ENCODE peak calls at places on chromosome 6, in seven cellular contexts. R is OCI-LY7, C is neural crest cell, J is IMR-90, F is pons, Z is naive B cell, O is hepatocyte. K is an unnamed sample.

GRCh38 chr6:167270499-167271307 is 20.4 kb upstream of the UNC93A start:
- DNase-seq in R (no peak), C (no peak), J (no peak), F (no peak), Z (no peak), O (no peak), K (no peak)

GRCh38 chr6:105993341-105993740 is 92.8 kb upstream of the PRDM1 start:
- DNase-seq in R (no peak), C (no peak), J (peak; percentile 33), F (no peak), Z (no peak), O (peak; percentile 32), K (no peak)

GRCh38 chr6:71268710-71269437 is 19.7 kb upstream of the OGFRL1 start:
- DNase-seq in R (no peak), C (no peak), J (no peak), F (no peak), Z (no peak), O (no peak), K (no peak)

GRCh38 chr6:52976591-52977035 is 18.5 kb downstream of the GSTA4 start:
- DNase-seq in R (no peak), C (no peak), J (no peak), F (no peak), Z (peak; percentile 37), O (peak; percentile 28), K (no peak)

GRCh38 chr6:14910692-14911547 is 334.9 kb upstream of the JARID2 start:
- DNase-seq in R (peak; percentile 85), C (no peak), J (peak; percentile 43), F (peak; percentile 77), Z (peak; percentile 76), O (no peak), K (no peak)

GRCh38 chr6:35305117-35305516 is 7.5 kb downstream of the DEF6 start:
- DNase-seq in R (no peak), C (no peak), J (no peak), F (no peak), Z (no peak), O (no peak), K (no peak)

GRCh38 chr6:44269921-44270525 is at the start of gene TMEM151B:
- DNase-seq in R (no peak), C (no peak), J (no peak), F (no peak), Z (no peak), O (no peak), K (no peak)

GRCh38 chr6:144131248-144131709 is 19.0 kb upstream of the STX11 start:
- DNase-seq in R (no peak), C (no peak), J (peak; percentile 82), F (no peak), Z (no peak), O (no peak), K (no peak)

GRCh38 chr6:161272600-161273355 is 1.1 kb downstream of the AGPAT4 start:
- DNase-seq in R (no peak), C (no peak), J (peak; percentile 59), F (peak; percentile 49), Z (no peak), O (peak; percentile 51), K (no peak)

GRCh38 chr6:133407320-133408100 is 166.4 kb downstream of the EYA4 start:
- DNase-seq in R (no peak), C (no peak), J (no peak), F (no peak), Z (no peak), O (no peak), K (no peak)

GRCh38 chr6:97765480-97765879 is 482.5 kb upstream of the MMS22L start:
- DNase-seq in R (no peak), C (no peak), J (peak; percentile 18), F (no peak), Z (no peak), O (no peak), K (no peak)

GRCh38 chr6:3307436-3307835 is 48.7 kb downstream of the PSMG4 start:
- DNase-seq in R (no peak), C (no peak), J (no peak), F (no peak), Z (no peak), O (no peak), K (no peak)

GRCh38 chr6:166553563-166554271 is 32.8 kb downstream of the RAMACL start:
- DNase-seq in R (no peak), C (no peak), J (peak; percentile 94), F (peak; percentile 43), Z (no peak), O (no peak), K (no peak)

GRCh38 chr6:19731286-19731685 is 105.9 kb upstream of the ID4 start:
- DNase-seq in R (no peak), C (no peak), J (peak; percentile 93), F (no peak), Z (no peak), O (no peak), K (no peak)

GRCh38 chr6:24775520-24776058 is 852 bp downstream of the GMNN start:
- DNase-seq in R (peak; percentile 37), C (no peak), J (peak; percentile 70), F (no peak), Z (no peak), O (peak; percentile 32), K (no peak)

GRCh38 chr6:128641701-128642100 is 121.3 kb upstream of the PTPRK start:
- DNase-seq in R (no peak), C (no peak), J (peak; percentile 64), F (no peak), Z (no peak), O (no peak), K (no peak)

GRCh38 chr6:149075616-149076354 is 241.7 kb upstream of the TAB2 start:
- DNase-seq in R (no peak), C (no peak), J (peak; percentile 37), F (no peak), Z (no peak), O (no peak), K (no peak)

GRCh38 chr6:1917628-1918371 is 308.1 kb downstream of the FOXC1 start:
- DNase-seq in R (no peak), C (no peak), J (peak; percentile 91), F (no peak), Z (no peak), O (peak; percentile 24), K (no peak)

GRCh38 chr6:31776563-31776960 is 566 bp downstream of the VWA7 start:
- DNase-seq in R (no peak), C (no peak), J (no peak), F (no peak), Z (no peak), O (no peak), K (no peak)

GRCh38 chr6:34568341-34568680 is 12.2 kb upstream of the SPDEF start:
- DNase-seq in R (no peak), C (no peak), J (no peak), F (no peak), Z (no peak), O (no peak), K (no peak)

GRCh38 chr6:156740604-156741003 is 36.6 kb upstream of the ARID1B start:
- DNase-seq in R (no peak), C (no peak), J (no peak), F (no peak), Z (no peak), O (no peak), K (no peak)

GRCh38 chr6:136067731-136068341 is 182.3 kb downstream of the MTFR2 start:
- DNase-seq in R (no peak), C (no peak), J (peak; percentile 39), F (no peak), Z (no peak), O (no peak), K (peak; percentile 74)

GRCh38 chr6:40398034-40398679 is 189.0 kb downstream of the LRFN2 start:
- DNase-seq in R (no peak), C (no peak), J (no peak), F (no peak), Z (no peak), O (no peak), K (no peak)

GRCh38 chr6:39082310-39082709 is 32.7 kb downstream of the SAYSD1 start:
- DNase-seq in R (no peak), C (no peak), J (no peak), F (no peak), Z (no peak), O (no peak), K (no peak)

GRCh38 chr6:167925011-167925410 is 72.5 kb upstream of the KIF25 start:
- DNase-seq in R (no peak), C (no peak), J (peak; percentile 51), F (no peak), Z (no peak), O (no peak), K (no peak)

GRCh38 chr6:41967312-41968287 is 26.0 kb upstream of the CCND3 start:
- DNase-seq in R (no peak), C (no peak), J (peak; percentile 30), F (no peak), Z (no peak), O (no peak), K (no peak)

GRCh38 chr6:20711518-20711917 is 177.3 kb downstream of the CDKAL1 start:
- DNase-seq in R (no peak), C (no peak), J (peak; percentile 40), F (no peak), Z (no peak), O (no peak), K (no peak)

GRCh38 chr6:6861346-6861745 is 246.4 kb upstream of the RREB1 start:
- DNase-seq in R (no peak), C (no peak), J (no peak), F (no peak), Z (no peak), O (peak; percentile 68), K (no peak)

GRCh38 chr6:40734607-40735006 is 147.4 kb upstream of the LRFN2 start:
- DNase-seq in R (no peak), C (no peak), J (no peak), F (no peak), Z (no peak), O (no peak), K (no peak)

K was measured in NT2/D1.